ENCODE peak calls at places on chromosomes 16 and 17, in four cellular contexts. F is PC-3, M is MM.1S, I is pancreas. O is an unnamed sample.

GRCh38 chr17:27782791-27783206 is 17.5 kb downstream of the NOS2 start:
- DNase-seq in F (no peak), I (no peak), M (no peak), O (no peak)

GRCh38 chr17:7552621-7553051 is 3.8 kb downstream of the TNFSF12 start:
- DNase-seq in I (no peak), M (peak), F (no peak), O (no peak)

GRCh38 chr16:63038563-63039131 is 1002.4 kb upstream of the CDH8 start:
- DNase-seq in M (no peak), F (no peak), I (no peak), O (no peak)

GRCh38 chr16:57374067-57374534 is 1.8 kb downstream of the CX3CL1 start:
- DNase-seq in I (no peak), M (no peak), F (no peak), O (no peak)

GRCh38 chr16:2257726-2258125 is 6.3 kb upstream of the ECI1 start:
- DNase-seq in M (no peak), I (peak), F (no peak), O (no peak)

GRCh38 chr17:41547378-41547841 is 19.3 kb upstream of the KRT19 start:
- DNase-seq in I (no peak), M (no peak), F (peak), O (no peak)

GRCh38 chr16:50422926-50423325 is 54.1 kb upstream of the BRD7 start:
- DNase-seq in M (no peak), F (no peak), I (no peak), O (no peak)

GRCh38 chr17:36498560-36499300 is 12.2 kb downstream of the ZNHIT3 start:
- DNase-seq in M (no peak), I (no peak), F (no peak), O (no peak)

GRCh38 chr17:57699751-57700186 is 45.3 kb downstream of the CCDC182 start:
- DNase-seq in F (no peak), M (no peak), I (no peak), O (no peak)

GRCh38 chr17:43540821-43541674 is 5.1 kb downstream of the ETV4 start:
- DNase-seq in I (no peak), F (no peak), M (no peak), O (no peak)

GRCh38 chr16:51762081-51762995 is 611.3 kb upstream of the SALL1 start:
- DNase-seq in F (peak), I (peak), M (peak), O (peak)

GRCh38 chr16:70598937-70599503 is 47.3 kb upstream of the IL34 start:
- DNase-seq in F (no peak), M (no peak), I (no peak), O (no peak)

GRCh38 chr16:66656547-66656946 is 40.0 kb downstream of the CMTM4 start:
- DNase-seq in I (no peak), F (no peak), M (no peak), O (no peak)

GRCh38 chr17:73203788-73204479 is 11.1 kb downstream of the COG1 start:
- DNase-seq in F (no peak), I (no peak), M (no peak), O (no peak)

GRCh38 chr16:27723711-27724490 is 174.0 kb downstream of the KATNIP start:
- DNase-seq in I (peak), F (no peak), M (no peak), O (peak)

GRCh38 chr17:16443390-16444257 is 28.3 kb downstream of the TRPV2 start:
- DNase-seq in F (no peak), M (no peak), I (no peak), O (peak)

GRCh38 chr17:35609831-35610230 is 22.7 kb downstream of the AP2B1 start:
- DNase-seq in M (no peak), I (no peak), F (no peak), O (no peak)

GRCh38 chr17:57050303-57050702 is 34.7 kb upstream of the AKAP1 start:
- DNase-seq in F (no peak), I (no peak), M (no peak), O (no peak)

GRCh38 chr16:1497014-1497598 is 3.9 kb downstream of the TELO2 start:
- DNase-seq in I (peak), F (no peak), M (no peak), O (no peak)

GRCh38 chr17:62566996-62567578 is 60.4 kb upstream of the MRC2 start:
- DNase-seq in M (no peak), F (no peak), I (no peak), O (no peak)

GRCh38 chr16:10743227-10743609 is 424 bp upstream of the NUBP1 start:
- DNase-seq in F (no peak), I (no peak), M (no peak), O (no peak)

GRCh38 chr17:69179227-69179952 is 37.7 kb upstream of the ABCA6 start:
- DNase-seq in M (no peak), F (no peak), I (no peak), O (peak)

GRCh38 chr16:86214326-86215232 is 295.7 kb upstream of the FOXF1 start:
- DNase-seq in I (peak), M (no peak), F (no peak), O (no peak)

GRCh38 chr17:17767096-17767470 is 69.7 kb downstream of the SREBF1 start:
- DNase-seq in F (no peak), I (no peak), M (no peak), O (no peak)

GRCh38 chr16:86975445-86975844 is 341.7 kb downstream of the C16orf95 start:
- DNase-seq in F (peak), M (no peak), I (no peak), O (peak)

GRCh38 chr16:22075043-22075757 is 17.1 kb upstream of the VWA3A start:
- DNase-seq in I (no peak), F (peak), M (no peak), O (no peak)

GRCh38 chr17:26963163-26963503 is 330.8 kb upstream of the WSB1 start:
- DNase-seq in F (no peak), I (no peak), M (no peak), O (no peak)

GRCh38 chr17:48515925-48516900 is 14.6 kb downstream of the HOXB1 start:
- DNase-seq in M (no peak), I (no peak), F (no peak), O (no peak)

GRCh38 chr16:35173295-35173694 is 1713.9 kb downstream of the TP53TG3F start:
- DNase-seq in I (peak), F (no peak), M (no peak), O (no peak)

GRCh38 chr17:76252040-76252954 is 12.0 kb upstream of the RNF157 start:
- DNase-seq in I (no peak), F (peak), M (no peak), O (peak)

GRCh38 chr17:61451538-61452300 is 503 bp upstream of the TBX4 start:
- DNase-seq in M (no peak), F (no peak), I (no peak), O (no peak)

GRCh38 chr17:61453563-61453962 is 1.3 kb downstream of the TBX4 start:
- DNase-seq in F (peak), M (no peak), I (no peak), O (no peak)

GRCh38 chr17:61452301-61453290 is at the start of gene TBX4:
- DNase-seq in M (no peak), F (no peak), I (no peak), O (no peak)

GRCh38 chr17:61449707-61450640 is 2.2 kb upstream of the TBX4 start:
- DNase-seq in M (no peak), F (no peak), I (no peak), O (no peak)

GRCh38 chr17:61450641-61451537 is 1.3 kb upstream of the TBX4 start:
- DNase-seq in M (no peak), F (no peak), I (no peak), O (no peak)
- TF ChIP-seq CTCF in M (no peak), F (no peak), I (no peak), O (no peak)

GRCh38 chr17:64736804-64737492 is 74.8 kb upstream of the SMURF2 start:
- DNase-seq in F (peak), M (peak), I (no peak), O (peak)
- TF ChIP-seq CTCF in F (peak), M (peak), I (peak), O (peak)

GRCh38 chr16:30485818-30486436 is 13.4 kb downstream of the ITGAL start:
- DNase-seq in M (no peak), F (no peak), I (no peak), O (no peak)

GRCh38 chr16:30484887-30485286 is 12.3 kb downstream of the ITGAL start:
- DNase-seq in I (no peak), F (no peak), M (no peak), O (no peak)

GRCh38 chr16:30478766-30479478 is 6.4 kb downstream of the ITGAL start:
- DNase-seq in I (no peak), F (no peak), M (no peak), O (no peak)

GRCh38 chr16:30476991-30477390 is 4.4 kb downstream of the ITGAL start:
- DNase-seq in I (no peak), M (no peak), F (no peak), O (no peak)

DNA sequence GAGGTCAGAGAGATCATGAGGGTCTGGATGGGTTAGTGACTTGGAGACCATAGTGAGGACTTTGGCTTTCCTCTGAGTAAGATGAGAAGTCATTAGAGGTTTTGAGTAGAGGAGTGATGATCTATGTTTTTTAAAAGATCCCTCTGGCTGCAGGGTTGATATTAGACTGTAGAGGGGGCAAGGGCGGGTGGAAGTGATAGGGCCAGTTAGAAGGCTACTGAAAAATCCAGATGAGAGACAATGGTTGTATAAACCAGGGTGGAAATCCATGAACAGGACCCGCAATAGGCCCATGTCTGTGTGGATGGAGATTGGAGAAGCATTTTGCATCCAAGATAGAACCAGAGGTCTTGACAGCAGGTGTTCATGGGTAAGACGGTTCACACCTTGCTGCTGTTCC is 9.8 kb downstream of the ITGAL start:
- DNase-seq in M (no peak), F (no peak), I (no peak), O (no peak)
- TF ChIP-seq CTCF in M (peak), F (peak), I (no peak), O (no peak)

GRCh38 chr16:17470871-17471744 is at the start of gene XYLT1:
- DNase-seq in I (peak), F (peak), M (peak), O (peak)

GRCh38 chr16:17474037-17474436 is 3.3 kb upstream of the XYLT1 start:
- DNase-seq in F (no peak), M (no peak), I (no peak), O (no peak)

GRCh38 chr16:17469742-17470001 is 1.1 kb downstream of the XYLT1 start:
- DNase-seq in F (no peak), M (peak), I (no peak), O (no peak)

GRCh38 chr16:17470002-17470870 is 524 bp downstream of the XYLT1 start:
- DNase-seq in F (no peak), M (peak), I (peak), O (no peak)

GRCh38 chr16:17471745-17472075 is 950 bp upstream of the XYLT1 start:
- DNase-seq in F (no peak), M (no peak), I (no peak), O (no peak)
- TF ChIP-seq CTCF in F (no peak), M (no peak), I (no peak), O (no peak)

GRCh38 chr17:31195305-31195704 is 100.5 kb downstream of the NF1 start:
- DNase-seq in M (no peak), I (no peak), F (no peak), O (no peak)
- TF ChIP-seq CTCF in M (no peak), I (no peak), F (no peak), O (no peak)